ENCODE peak calls at places on chromosomes 1 and 21, in nine cellular contexts. U is GM23248; B is K562; A is A673; G is upper lobe of left lung; T is psoas muscle; M is small intestine; W is mammary epithelial cell; S is CD4-positive, CD25-positive, alpha-beta regulatory T cell. C is an unnamed sample. For H3K4me1 and H3K36me3, the result is how much of the 10 kb centered on the place peaks cover.

GRCh38 chr1:8970870-8971337 is 25.2 kb downstream of the CA6 start:
- DNase-seq in T (no peak), G (no peak), B (no peak), U (no peak), S (peak), W (no peak), M (peak), A (no peak), C (no peak)

GRCh38 chr1:169138866-169139670 is 32.6 kb downstream of the ATP1B1 start:
- DNase-seq in A (no peak), B (no peak), T (no peak), S (peak), M (no peak), G (no peak), W (peak), U (no peak), C (no peak)

GRCh38 chr1:203342192-203342940 is 8.6 kb downstream of the FMOD start:
- DNase-seq in M (peak), W (peak), T (no peak), G (peak), A (peak), S (peak), B (peak), U (peak), C (no peak)

GRCh38 chr21:41676198-41676597 is 90.7 kb downstream of the RIPK4 start:
- DNase-seq in A (no peak), T (no peak), G (no peak), B (no peak), S (no peak), W (no peak), U (no peak), M (no peak), C (no peak)

GRCh38 chr1:112706505-112707216 is at the start of gene RHOC:
- DNase-seq in B (peak), U (peak), M (peak), S (peak), W (no peak), T (peak), A (peak), G (peak), C (peak)

GRCh38 chr1:180614746-180615145 is 17.1 kb upstream of the XPR1 start:
- DNase-seq in U (no peak), G (no peak), M (no peak), A (no peak), T (no peak), B (no peak), W (peak), S (no peak), C (no peak)

GRCh38 chr1:6044481-6045109 is 1.1 kb upstream of the KCNAB2 start:
- DNase-seq in B (no peak), G (no peak), A (no peak), S (no peak), T (peak), W (no peak), U (no peak), M (no peak), C (no peak)

GRCh38 chr21:19123525-19123924 is 719.9 kb upstream of the TMPRSS15 start:
- DNase-seq in U (no peak), W (no peak), A (no peak), S (no peak), M (no peak), G (no peak), T (no peak), B (no peak), C (no peak)

GRCh38 chr1:34787461-34788420 is 5.1 kb upstream of the GJA4 start:
- DNase-seq in W (no peak), U (peak), B (peak), A (peak), S (peak), T (no peak), M (no peak), G (no peak), C (no peak)

GRCh38 chr21:45698493-45698947 is 55.0 kb downstream of the PCBP3 start:
- DNase-seq in B (no peak), U (peak), T (no peak), W (peak), S (no peak), G (no peak), A (peak), M (no peak), C (no peak)

GRCh38 chr1:53734650-53735211 is 4.2 kb downstream of the GLIS1 start:
- DNase-seq in S (no peak), W (no peak), A (no peak), T (no peak), M (no peak), G (no peak), B (no peak), U (peak), C (no peak)

GRCh38 chr21:26835027-26835713 is 10.0 kb downstream of the ADAMTS1 start:
- DNase-seq in G (no peak), S (no peak), M (no peak), W (peak), B (no peak), A (no peak), U (peak), T (no peak), C (no peak)

GRCh38 chr1:114274621-114275317 is 121.1 kb upstream of the SYT6 start:
- DNase-seq in W (no peak), S (no peak), B (no peak), M (no peak), G (no peak), T (no peak), A (no peak), U (no peak), C (no peak)

GRCh38 chr1:109767596-109768334 is 4.0 kb upstream of the EPS8L3 start:
- DNase-seq in U (no peak), M (no peak), S (no peak), B (no peak), W (no peak), A (no peak), T (peak), G (peak), C (no peak)

DNA sequence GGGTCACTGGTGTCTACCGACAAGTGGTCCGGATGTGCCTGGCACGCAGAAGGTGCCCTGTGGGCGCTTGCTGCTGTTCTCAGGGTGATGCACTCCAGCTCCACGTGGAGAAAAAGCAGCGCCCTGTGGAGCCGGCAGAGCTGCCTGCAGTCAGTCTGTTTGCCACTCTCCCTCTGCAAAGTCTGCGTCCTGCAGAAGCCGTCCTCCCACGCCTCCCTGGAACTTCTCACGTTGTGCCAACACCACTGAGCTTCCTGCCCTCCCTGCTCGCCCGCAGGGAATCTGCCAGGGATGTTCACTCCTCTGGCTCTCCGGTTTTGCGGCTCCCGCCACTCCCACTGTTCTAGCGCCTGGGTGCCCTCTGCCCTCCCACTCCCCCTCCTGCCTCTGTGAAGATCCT is 19.8 kb upstream of the UBXN10 start:
- DNase-seq in T (no peak), U (peak), W (peak), A (peak), S (no peak), G (no peak), B (no peak), M (no peak), C (no peak)
- H3K27ac ChIP-seq in T (no peak), U (no peak), W (peak), A (no peak), S (no peak), G (no peak), B (no peak), M (no peak), C (no peak)

DNA sequence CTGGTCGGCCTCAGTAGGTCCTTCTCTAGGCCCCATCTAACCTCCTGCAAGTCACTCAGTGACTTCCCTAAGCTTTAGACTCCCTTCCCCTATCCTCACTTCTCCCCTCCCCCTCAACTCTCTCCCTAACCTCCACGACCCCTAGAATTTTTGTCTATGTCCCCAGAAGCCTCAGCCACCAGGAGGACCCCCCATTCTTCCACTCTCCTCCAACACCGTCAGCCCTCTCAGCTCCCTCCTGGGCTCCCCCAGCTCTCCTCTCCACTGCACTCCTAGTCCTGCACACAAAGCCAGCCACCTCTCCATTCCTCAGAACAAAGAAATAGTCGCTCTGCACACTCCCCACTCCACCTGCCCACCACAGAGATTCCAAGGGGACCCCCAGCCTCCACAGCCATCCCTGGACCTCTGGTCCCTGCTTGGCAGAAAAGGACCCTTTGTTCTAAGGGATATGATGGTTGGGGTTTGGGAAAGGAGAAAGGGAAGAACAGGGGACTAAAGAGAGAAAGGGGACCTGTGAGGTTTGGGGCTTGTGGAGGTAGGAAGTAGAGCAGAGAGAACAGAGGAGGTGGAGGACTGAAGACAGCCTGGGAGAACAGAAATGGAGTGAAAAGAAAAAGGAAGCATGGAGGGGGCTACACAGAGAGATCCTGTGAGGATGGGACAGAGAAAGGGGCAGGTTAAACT is 2.8 kb downstream of the ARHGEF2 start:
- DNase-seq in S (no peak), W (no peak), U (no peak), B (no peak), T (no peak), M (no peak), A (no peak), G (no peak), C (no peak)
- H3K4me1 ChIP-seq in S (half or more), W (half or more), U (under half), B (half or more), T (half or more), M (under half), A (half or more), G (half or more), C (half or more)

DNA sequence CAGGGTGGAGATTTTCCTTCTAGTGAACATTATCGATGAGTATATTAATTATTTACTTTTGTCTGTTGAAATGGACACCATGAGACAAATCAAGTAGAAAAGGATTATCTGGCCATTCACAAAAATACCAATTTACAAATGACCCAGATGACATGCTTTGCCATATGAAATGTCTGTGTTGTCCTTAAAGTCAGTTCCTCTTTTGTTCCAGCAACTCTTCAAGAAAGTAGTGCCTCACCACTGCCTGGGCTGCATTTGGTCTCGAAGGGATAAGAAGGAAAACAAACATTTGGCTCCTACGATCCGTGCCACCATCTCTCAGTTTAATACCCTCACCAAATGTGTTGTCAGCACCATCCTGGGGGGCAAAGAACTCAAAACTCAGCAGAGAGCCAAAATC is 79.6 kb downstream of the RGL1 start:
- DNase-seq in U (no peak), A (no peak), M (no peak), S (no peak), G (no peak), W (no peak), T (no peak), B (no peak), C (no peak)
- H3K36me3 ChIP-seq in U (under half), A (half or more), M (under half), S (under half), G (under half), W (under half), T (under half), B (under half), C (under half)

DNA sequence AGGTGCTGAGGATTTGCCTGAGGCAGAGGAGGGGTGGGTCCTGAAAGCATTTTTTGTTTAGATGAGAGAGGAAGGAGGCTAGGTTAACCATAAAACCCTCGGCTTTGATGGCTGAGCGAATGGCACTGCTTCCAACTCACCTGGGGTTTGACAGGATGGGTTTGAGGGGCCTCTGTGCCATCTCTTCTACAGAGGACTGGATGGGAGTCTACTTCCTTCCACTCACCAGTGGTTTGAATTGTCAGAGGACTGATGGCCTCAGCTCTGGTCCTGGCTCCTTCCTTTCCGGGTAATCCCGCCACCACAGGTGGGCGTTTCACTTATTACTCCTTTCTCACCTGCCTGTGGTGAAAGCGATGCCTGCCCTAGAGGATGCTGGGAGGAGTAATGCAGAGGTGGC is 220.5 kb downstream of the HLX start:
- DNase-seq in W (no peak), A (no peak), T (no peak), B (no peak), G (no peak), U (no peak), S (no peak), M (no peak), C (no peak)
- H3K27ac ChIP-seq in W (no peak), A (no peak), T (no peak), B (no peak), G (peak), U (no peak), S (no peak), M (no peak), C (no peak)

GRCh38 chr1:19413999-19414398 is 71.3 kb downstream of the CAPZB start:
- DNase-seq in S (no peak), T (no peak), W (no peak), B (no peak), A (no peak), G (no peak), U (no peak), M (no peak), C (no peak)

GRCh38 chr1:19414490-19414889 is 70.8 kb downstream of the CAPZB start:
- DNase-seq in S (no peak), G (no peak), T (no peak), B (no peak), A (no peak), M (no peak), W (no peak), U (no peak), C (no peak)

GRCh38 chr1:19411612-19412011 is 73.7 kb downstream of the CAPZB start:
- DNase-seq in B (no peak), A (no peak), G (no peak), M (no peak), U (no peak), S (no peak), W (no peak), T (no peak), C (no peak)

GRCh38 chr1:19410393-19410792 is 74.9 kb downstream of the CAPZB start:
- DNase-seq in S (no peak), M (no peak), U (no peak), A (no peak), T (no peak), B (no peak), W (no peak), G (no peak), C (no peak)

DNA sequence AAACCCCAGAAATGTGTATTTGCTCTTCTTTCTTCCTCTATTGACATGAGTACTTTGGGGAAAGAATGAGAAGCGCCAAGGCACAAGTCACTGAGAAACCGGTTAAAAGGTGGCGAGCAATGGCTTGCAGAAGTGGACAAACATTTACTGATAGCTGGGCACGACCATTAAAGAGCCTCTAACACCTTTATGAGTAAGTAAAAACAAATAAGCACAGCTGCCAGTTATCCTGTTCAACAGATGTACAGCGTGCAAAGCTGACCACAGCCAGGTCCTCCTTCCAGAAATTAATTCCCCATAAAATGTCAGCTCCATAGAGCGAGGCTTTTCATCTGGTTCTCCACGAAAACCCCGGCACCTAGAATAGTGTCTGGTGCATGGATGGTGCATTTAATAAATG is 72.7 kb downstream of the CAPZB start:
- DNase-seq in A (no peak), U (no peak), T (no peak), M (no peak), B (no peak), S (no peak), W (no peak), G (no peak), C (no peak)
- H3K4me1 ChIP-seq in A (under half), U (under half), T (half or more), M (under half), B (under half), S (under half), W (under half), G (under half), C (under half)

C was measured in CD8-positive, alpha-beta memory T cell.